ENCODE peak calls at places on chromosome 6, in four cellular contexts. Q is heart left ventricle, O is MM.1S, N is kidney. C is an unnamed sample. For H3K9me3, the result is how much of the 10 kb centered on the place peaks cover.

GRCh38 chr6:34056301-34056700 is 89.6 kb downstream of the GRM4 start:
- DNase-seq in Q (peak), O (peak), N (peak), C (peak)

GRCh38 chr6:18883851-18884250 is 496.7 kb downstream of the RNF144B start:
- DNase-seq in Q (no peak), O (no peak), N (no peak), C (no peak)

GRCh38 chr6:44933113-44933512 is 395.0 kb upstream of the RUNX2 start:
- DNase-seq in Q (no peak), O (peak), N (no peak), C (no peak)

GRCh38 chr6:149233056-149233715 is 84.3 kb upstream of the TAB2 start:
- DNase-seq in Q (no peak), O (no peak), N (no peak), C (no peak)

GRCh38 chr6:56840467-56841371 is 114.2 kb upstream of the BEND6 start:
- DNase-seq in Q (no peak), O (no peak), N (no peak), C (no peak)

GRCh38 chr6:113856011-113856551 is 1.1 kb upstream of the MARCKS start:
- DNase-seq in Q (no peak), O (peak), N (no peak), C (no peak)

GRCh38 chr6:157991067-157991432 is 9.4 kb downstream of the SYNJ2 start:
- DNase-seq in Q (no peak), O (no peak), N (no peak), C (no peak)

GRCh38 chr6:34369385-34369784 is 23.1 kb downstream of the NUDT3 start:
- DNase-seq in Q (no peak), O (no peak), N (no peak), C (no peak)

GRCh38 chr6:45422541-45423110 is 44.9 kb upstream of the SUPT3H start:
- DNase-seq in Q (peak), O (peak), N (peak), C (peak)

GRCh38 chr6:111423960-111424846 is 58.8 kb downstream of the REV3L start:
- DNase-seq in Q (peak), O (no peak), N (no peak), C (no peak)

DNA sequence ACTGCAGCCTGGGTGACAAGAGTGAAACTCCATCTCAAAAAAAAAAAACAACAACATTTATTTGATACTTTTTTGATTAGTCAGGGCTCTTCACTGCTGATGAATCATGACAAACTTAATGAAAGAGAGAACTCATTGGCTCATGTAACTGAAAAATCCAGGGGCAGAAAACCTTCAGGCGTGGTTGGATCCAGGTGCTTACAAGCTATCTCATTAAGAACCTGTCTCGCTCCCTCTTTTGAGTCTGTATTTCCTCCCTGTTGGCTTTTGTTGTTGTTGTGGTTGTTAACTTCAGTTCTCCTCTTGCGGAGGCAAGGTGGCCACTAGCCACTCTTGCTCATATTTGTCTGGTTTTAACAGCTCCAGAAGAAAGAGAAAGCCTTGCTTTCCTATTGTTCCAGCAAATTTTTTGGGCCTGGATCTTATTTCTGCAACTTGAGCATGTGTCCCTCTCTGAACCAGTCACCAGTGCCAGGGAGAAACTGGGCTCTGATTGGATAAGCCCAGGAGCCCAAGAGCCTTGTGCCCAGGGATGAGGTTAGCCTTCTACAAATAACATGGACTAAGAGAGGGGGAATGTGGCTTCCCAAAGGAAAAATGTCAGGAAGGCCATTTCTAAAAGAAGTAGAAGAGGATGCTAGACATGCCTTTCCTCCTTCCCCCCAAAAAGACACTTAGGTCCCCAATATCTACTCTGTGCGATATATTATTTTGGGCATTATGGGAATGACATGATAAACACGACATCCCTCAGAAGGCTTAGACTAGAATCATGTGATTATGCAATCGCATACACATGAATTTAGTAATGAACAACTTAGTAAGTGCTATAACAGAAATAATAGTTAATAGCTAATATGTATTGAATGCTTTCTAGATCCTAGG is 64.5 kb downstream of the PHACTR2 start:
- DNase-seq in Q (no peak), O (no peak), N (no peak), C (no peak)
- H3K27ac ChIP-seq in Q (peak), O (no peak), N (no peak), C (no peak)

GRCh38 chr6:75167426-75167825 is 38.4 kb downstream of the COL12A1 start:
- DNase-seq in Q (no peak), O (no peak), N (no peak), C (no peak)
- H3K9me3 ChIP-seq in Q (under half), O (under half), N (under half), C (under half)

DNA sequence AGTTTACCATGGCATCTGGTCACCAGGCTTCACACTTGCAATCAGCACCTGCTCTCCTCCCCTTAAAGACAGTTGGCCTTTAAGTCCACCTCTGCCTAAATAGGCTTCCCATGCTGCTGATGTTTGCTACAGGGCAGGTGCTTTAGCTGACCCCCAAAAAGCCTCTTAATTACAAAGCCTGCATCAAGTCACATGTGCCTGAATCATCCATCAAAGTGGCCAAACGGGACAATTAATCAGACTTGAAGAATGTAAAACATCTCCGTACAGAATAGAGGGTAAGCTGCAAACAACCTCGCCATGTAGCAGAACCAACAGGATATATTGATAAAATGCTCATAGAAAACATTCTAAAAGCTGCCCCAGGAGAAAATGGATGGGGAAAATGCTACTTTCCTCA is 7.4 kb downstream of the LY86 start:
- DNase-seq in Q (no peak), O (no peak), N (no peak), C (no peak)
- H3K27ac ChIP-seq in Q (peak), O (no peak), N (no peak), C (no peak)

GRCh38 chr6:167714166-167714565 is 112.5 kb upstream of the AFDN start:
- DNase-seq in Q (no peak), O (no peak), N (no peak), C (no peak)

GRCh38 chr6:167710521-167710920 is 116.2 kb upstream of the AFDN start:
- DNase-seq in Q (no peak), O (no peak), N (no peak), C (no peak)

GRCh38 chr6:167711784-167712183 is 114.9 kb upstream of the AFDN start:
- DNase-seq in Q (no peak), O (no peak), N (no peak), C (peak)

GRCh38 chr6:167713088-167713475 is 113.6 kb upstream of the AFDN start:
- DNase-seq in Q (no peak), O (no peak), N (no peak), C (no peak)

DNA sequence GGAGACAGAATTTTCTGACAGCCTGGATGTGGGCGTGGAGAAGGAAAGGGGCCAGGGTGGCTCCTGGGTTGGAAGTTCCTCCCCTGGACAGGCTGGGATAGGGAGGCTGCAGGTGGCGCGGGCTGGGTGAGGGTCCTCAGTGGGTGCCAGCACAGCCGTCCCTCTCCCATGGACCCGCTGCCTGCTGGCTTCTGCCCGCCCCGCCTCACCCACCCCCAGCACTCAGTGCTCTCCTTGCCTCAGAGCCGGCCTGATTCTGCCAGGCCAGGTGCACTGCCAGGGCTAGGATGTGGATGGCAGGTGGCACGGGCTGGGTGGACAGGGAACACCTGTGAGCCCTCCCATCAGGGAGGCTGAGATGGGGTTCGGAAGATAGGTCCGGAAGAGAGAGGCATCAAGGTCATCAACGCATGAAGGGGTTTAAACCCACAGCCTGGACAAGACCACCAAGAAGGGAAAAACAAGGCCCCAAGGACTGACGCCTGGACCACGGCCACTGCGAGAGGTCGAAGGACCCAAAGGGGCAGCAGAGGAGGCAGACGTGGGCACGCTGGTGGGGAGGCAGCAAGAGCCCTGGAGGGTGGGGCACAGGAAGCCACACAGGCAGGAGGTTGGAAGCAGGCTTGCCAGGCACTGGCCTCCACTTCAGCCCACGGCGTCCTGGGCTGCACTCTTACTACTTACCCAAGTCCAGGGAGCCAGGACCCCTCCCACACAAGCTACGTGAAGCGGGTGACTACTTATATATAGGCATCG is 114.2 kb upstream of the AFDN start:
- DNase-seq in Q (no peak), O (no peak), N (no peak), C (no peak)
- H3K9me3 ChIP-seq in Q (under half), O (under half), N (under half), C (under half)

GRCh38 chr6:89035252-89036106 is 45.1 kb upstream of the PNRC1 start:
- DNase-seq in Q (peak), O (no peak), N (peak), C (peak)
- H3K27ac ChIP-seq in Q (peak), O (no peak), N (peak), C (peak)

C was measured in Peyer's patch.